ENCODE peak calls at places on chromosomes 1 and 21, in four cellular contexts. W is HepG2, D is K562, A is Panc1. I is an unnamed sample.

GRCh38 chr1:109788695-109789521 is 25.2 kb upstream of the EPS8L3 start:
- DNase-seq in D (peak; percentile 72), A (no peak), W (peak; percentile 44), I (peak; percentile 21)

GRCh38 chr1:198934901-198935301 is 296.1 kb downstream of the PTPRC start:
- DNase-seq in D (no peak), A (no peak), W (no peak), I (no peak)

GRCh38 chr1:232996143-232996542 is 45.7 kb downstream of the NTPCR start:
- DNase-seq in D (no peak), A (no peak), W (no peak), I (no peak)

GRCh38 chr1:77400781-77401180 is 119.0 kb downstream of the AK5 start:
- DNase-seq in W (no peak), D (no peak), A (no peak), I (no peak)

GRCh38 chr1:112544011-112544688 is 35.4 kb downstream of the WNT2B start:
- DNase-seq in A (peak; percentile 77), D (no peak), W (peak; percentile 41), I (peak; percentile 78)

GRCh38 chr1:93641527-93641926 is 40.1 kb downstream of the BCAR3 start:
- DNase-seq in A (no peak), W (no peak), D (no peak), I (no peak)

GRCh38 chr1:1291023-1291528 is 10.8 kb downstream of the SCNN1D start:
- DNase-seq in W (no peak), A (no peak), D (peak; percentile 68), I (no peak)

GRCh38 chr1:73998348-73998959 is 199.5 kb downstream of the LRRIQ3 start:
- DNase-seq in W (peak; percentile 17), A (peak; percentile 32), D (no peak), I (peak; percentile 8)

GRCh38 chr1:110215621-110216020 is 5.5 kb downstream of the KCNC4 start:
- DNase-seq in W (no peak), D (no peak), A (no peak), I (no peak)

GRCh38 chr1:241627453-241628329 is 12.5 kb downstream of the CHML start:
- DNase-seq in W (peak; percentile 60), A (no peak), D (peak; percentile 39), I (peak; percentile 47)

GRCh38 chr1:93608188-93609109 is 73.2 kb downstream of the BCAR3 start:
- DNase-seq in W (no peak), D (no peak), A (no peak), I (no peak)

GRCh38 chr21:42632771-42633690 is 20.4 kb upstream of the PDE9A start:
- DNase-seq in D (no peak), W (no peak), A (no peak), I (no peak)

GRCh38 chr1:184691719-184692324 is 62.8 kb downstream of the EDEM3 start:
- DNase-seq in D (no peak), W (peak; percentile 24), A (peak; percentile 27), I (peak; percentile 13)

GRCh38 chr1:36279110-36279788 is 26.9 kb upstream of the SH3D21 start:
- DNase-seq in A (no peak), W (no peak), D (no peak), I (no peak)

GRCh38 chr1:22238356-22239224 is 95.7 kb upstream of the WNT4 start:
- DNase-seq in D (no peak), W (no peak), A (no peak), I (no peak)

GRCh38 chr1:178660484-178660883 is 64.6 kb upstream of the RALGPS2 start:
- DNase-seq in A (no peak), D (no peak), W (no peak), I (no peak)

GRCh38 chr1:12528021-12528852 is 89.8 kb downstream of the DHRS3 start:
- DNase-seq in W (peak; percentile 98), D (peak; percentile 63), A (peak; percentile 41), I (no peak)

GRCh38 chr1:108551157-108551862 is 8.6 kb upstream of the EEIG2 start:
- DNase-seq in W (no peak), D (no peak), A (no peak), I (no peak)

GRCh38 chr1:34270181-34270580 is 93.5 kb downstream of the C1orf94 start:
- DNase-seq in D (no peak), W (no peak), A (no peak), I (no peak)

GRCh38 chr1:27727126-27727525 is 1.4 kb downstream of the FAM76A start:
- DNase-seq in W (no peak), D (no peak), A (no peak), I (no peak)

GRCh38 chr1:154186177-154186576 is 5.7 kb downstream of the TPM3 start:
- DNase-seq in D (peak; percentile 61), A (no peak), W (peak; percentile 43), I (peak; percentile 39)

GRCh38 chr1:226568975-226569741 is 20.6 kb downstream of the STUM start:
- DNase-seq in W (no peak), D (no peak), A (no peak), I (no peak)

GRCh38 chr1:34806396-34806795 is 13.6 kb downstream of the GJA4 start:
- DNase-seq in A (no peak), D (no peak), W (no peak), I (no peak)

GRCh38 chr21:44914176-44914874 is 6.4 kb downstream of the ITGB2 start:
- DNase-seq in W (peak; percentile 41), A (no peak), D (no peak), I (no peak)

GRCh38 chr1:4207842-4208692 is 308.0 kb upstream of the C1orf174 start:
- DNase-seq in D (no peak), W (no peak), A (no peak), I (no peak)

GRCh38 chr1:60904079-60904852 is 178.1 kb upstream of the NFIA start:
- DNase-seq in D (no peak), A (no peak), W (no peak), I (no peak)

GRCh38 chr1:53145942-53146708 is 3.7 kb upstream of the SLC1A7 start:
- DNase-seq in W (peak; percentile 85), A (no peak), D (peak; percentile 61), I (peak; percentile 68)

GRCh38 chr1:220300442-220301121 is 28.3 kb upstream of the RAB3GAP2 start:
- DNase-seq in D (peak; percentile 46), W (peak; percentile 13), A (peak; percentile 73), I (no peak)

DNA sequence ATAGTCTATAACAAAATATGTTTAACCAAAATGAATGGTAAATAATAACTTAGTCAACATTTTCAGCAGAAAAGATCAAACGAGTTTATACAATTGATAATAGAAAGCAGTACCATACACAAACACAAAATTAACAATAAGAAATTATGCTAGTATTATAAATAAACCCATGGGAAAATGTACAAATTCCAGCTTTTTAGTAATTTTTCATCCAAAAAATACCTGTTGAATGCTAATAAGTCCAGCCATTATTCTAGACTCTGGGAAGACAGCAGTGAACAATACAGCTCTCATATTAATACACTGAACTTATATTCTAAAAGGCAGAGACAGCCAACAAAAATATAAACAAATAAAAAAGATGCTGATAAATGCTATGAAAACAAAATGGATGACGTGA is 66.3 kb downstream of the AKT3 start:
- DNase-seq in A (no peak), D (no peak), W (no peak), I (no peak)
- TF ChIP-seq TCF7L2 in A (no peak), D (no peak), W (no peak), I (no peak)

DNA sequence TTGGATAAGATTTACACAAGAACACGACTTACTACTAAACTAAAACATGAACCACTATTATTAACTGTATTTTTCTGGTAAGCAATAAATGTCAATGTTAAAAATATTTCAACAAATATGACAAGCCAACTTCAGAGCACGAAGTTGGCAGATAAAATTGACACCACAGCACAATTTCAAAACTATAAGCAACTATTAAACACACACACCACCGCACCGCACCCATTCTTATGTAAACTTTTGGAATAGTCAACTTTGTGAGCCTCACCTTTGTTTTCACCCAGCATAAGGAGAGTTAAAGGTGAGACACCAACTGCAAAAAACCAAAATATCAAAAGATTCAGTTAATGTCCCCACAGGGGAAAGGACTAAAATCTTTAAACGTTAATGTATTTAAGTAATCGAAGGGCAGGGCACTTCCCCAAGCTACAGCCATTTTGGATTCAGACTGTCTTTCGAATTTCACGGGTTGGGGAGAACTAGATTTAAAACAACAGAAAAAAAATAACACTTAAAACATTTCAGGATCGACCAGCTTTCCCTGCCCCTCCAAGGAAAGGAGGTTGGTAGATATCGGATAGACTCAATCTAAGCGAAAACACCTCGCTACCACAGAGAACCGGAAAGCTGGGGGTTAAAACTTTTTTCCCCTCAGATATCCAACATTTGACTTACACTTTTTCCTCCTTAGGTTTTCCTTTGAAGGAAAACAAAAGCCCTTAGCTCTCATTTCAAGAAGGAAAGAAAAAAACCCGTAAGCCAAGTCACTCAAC is 839 bp downstream of the GPBP1L1 start:
- DNase-seq in A (no peak), D (no peak), W (no peak), I (no peak)
- TF ChIP-seq TCF7L2 in A (no peak), D (no peak), W (no peak), I (no peak)

DNA sequence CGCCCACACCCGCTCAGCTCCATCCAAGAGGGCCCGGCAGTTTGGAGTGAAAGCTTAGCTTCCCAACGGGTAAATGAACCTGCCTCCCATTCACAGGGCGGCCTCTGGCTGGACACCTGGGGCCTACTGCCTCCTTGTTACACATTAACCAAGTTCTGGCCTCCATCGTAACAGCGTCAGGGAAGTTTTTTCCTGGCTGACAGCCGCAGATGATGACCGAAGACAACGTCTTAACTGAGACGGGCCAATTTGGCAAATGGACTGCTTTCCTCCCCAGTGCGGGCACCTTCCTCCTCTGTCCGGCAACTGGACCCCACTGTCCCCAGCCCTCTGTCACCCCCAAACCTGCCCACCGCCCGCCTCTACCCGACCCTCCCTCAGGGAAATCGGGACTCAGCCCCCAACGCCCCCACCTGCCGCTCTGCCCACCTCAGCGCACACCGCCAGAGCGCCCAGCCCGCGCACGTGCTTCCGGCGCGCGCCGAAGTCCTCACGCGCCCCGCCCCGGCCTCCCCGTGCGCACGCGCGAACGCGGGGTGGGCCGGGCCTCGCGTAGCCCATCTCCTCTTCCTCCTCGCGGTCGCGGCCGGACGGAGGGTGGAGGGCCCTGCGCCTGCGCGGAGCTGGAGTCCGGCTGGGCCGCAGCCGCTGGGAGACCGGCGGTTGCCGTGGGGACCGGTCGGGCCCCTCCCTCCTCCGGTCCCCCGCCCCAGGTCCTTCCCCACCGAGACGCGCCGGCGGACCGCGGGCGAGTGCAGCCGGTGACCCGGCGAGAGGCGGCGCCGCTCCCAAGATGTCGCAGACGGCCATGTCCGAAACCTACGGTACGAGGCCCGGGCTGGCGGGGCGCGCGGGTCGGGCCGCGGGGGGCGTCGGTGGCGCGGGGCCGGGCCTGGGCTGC is at the start of gene RAB4A:
- DNase-seq in D (peak; percentile 100), A (no peak), W (peak; percentile 85), I (peak; percentile 65)
- TF ChIP-seq TCF7L2 in D (no peak), A (no peak), W (no peak), I (no peak)

GRCh38 chr21:33479679-33480480 is at the start of gene TMEM50B:
- DNase-seq in A (peak; percentile 38), D (peak; percentile 100), W (peak; percentile 90), I (peak; percentile 83)

GRCh38 chr21:33478858-33479678 is 706 bp downstream of the TMEM50B start:
- DNase-seq in D (peak; percentile 64), W (peak; percentile 10), A (no peak), I (no peak)

GRCh38 chr21:33477066-33477465 is 2.7 kb downstream of the TMEM50B start:
- DNase-seq in W (no peak), A (no peak), D (no peak), I (no peak)

GRCh38 chr21:33480481-33481103 is 818 bp upstream of the TMEM50B start:
- DNase-seq in W (no peak), D (no peak), A (no peak), I (no peak)

DNA sequence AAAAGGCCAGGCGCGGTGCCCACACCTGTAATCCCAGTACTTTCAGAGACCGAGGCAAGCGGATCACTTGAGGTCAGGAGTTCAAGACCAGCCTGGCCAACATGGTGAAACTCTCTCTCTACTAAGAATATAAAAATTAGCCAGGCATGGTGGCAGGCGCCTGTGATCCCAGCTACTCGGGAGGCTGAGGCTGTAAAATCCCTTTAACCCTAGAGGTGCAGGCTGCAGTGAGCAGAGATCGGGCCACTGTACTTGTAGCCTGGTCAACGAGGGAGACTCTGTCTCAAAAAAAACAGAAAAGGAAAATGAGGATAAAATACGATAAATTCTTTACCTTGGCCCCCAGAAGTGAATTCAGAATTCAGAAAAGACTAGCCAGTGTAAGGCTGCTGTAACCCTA is 1.6 kb downstream of the TMEM50B start:
- DNase-seq in W (no peak), A (no peak), D (no peak), I (no peak)
- TF ChIP-seq TCF7L2 in W (no peak), A (no peak), D (no peak), I (no peak)